ENCODE peak calls at places on chromosomes 3 and 15, in seven cellular contexts. K is GM13976, E is AG09319, S is ovary, O is GM06990, L is heart left ventricle, M is foreskin keratinocyte. T is an unnamed sample.

GRCh38 chr3:134867277-134867676 is 72.2 kb downstream of the EPHB1 start:
- DNase-seq in K (no peak), E (no peak), S (no peak), O (no peak), L (no peak), M (no peak), T (no peak)

GRCh38 chr15:88918738-88919137 is 5.6 kb upstream of the MFGE8 start:
- DNase-seq in K (peak; percentile 25), E (peak; percentile 80), S (no peak), O (no peak), L (peak; percentile 79), M (peak; percentile 99), T (peak; percentile 72)

GRCh38 chr15:41445399-41445798 is 28.5 kb downstream of the RTF1 start:
- DNase-seq in K (no peak), E (no peak), S (no peak), O (no peak), L (no peak), M (no peak), T (no peak)

GRCh38 chr3:50246517-50246954 is 10.5 kb downstream of the GNAI2 start:
- DNase-seq in K (peak; percentile 86), E (no peak), S (no peak), O (no peak), L (peak; percentile 70), M (peak; percentile 98), T (no peak)

GRCh38 chr15:69513450-69513849 is 60.8 kb downstream of the RPLP1 start:
- DNase-seq in K (no peak), E (no peak), S (no peak), O (no peak), L (no peak), M (no peak), T (no peak)

GRCh38 chr15:92650256-92650655 is 5.3 kb downstream of the FAM174B start:
- DNase-seq in K (no peak), E (no peak), S (peak; percentile 55), O (no peak), L (no peak), M (no peak), T (no peak)

GRCh38 chr3:158094235-158094916 is 11.8 kb downstream of the SHOX2 start:
- DNase-seq in K (peak; percentile 80), E (no peak), S (no peak), O (peak; percentile 60), L (no peak), M (no peak), T (no peak)

GRCh38 chr3:2001306-2002108 is 97.2 kb upstream of the CNTN4 start:
- DNase-seq in K (no peak), E (no peak), S (no peak), O (no peak), L (no peak), M (no peak), T (no peak)

GRCh38 chr3:169813757-169814517 is 1.2 kb upstream of the LRRC34 start:
- DNase-seq in K (peak; percentile 76), E (no peak), S (peak; percentile 30), O (peak; percentile 85), L (no peak), M (peak; percentile 45), T (no peak)

GRCh38 chr15:96038650-96039049 is 291.9 kb upstream of the NR2F2 start:
- DNase-seq in K (no peak), E (no peak), S (no peak), O (no peak), L (no peak), M (no peak), T (no peak)

GRCh38 chr3:47000922-47001730 is 21.7 kb downstream of the NBEAL2 start:
- DNase-seq in K (no peak), E (no peak), S (no peak), O (no peak), L (no peak), M (no peak), T (no peak)

GRCh38 chr3:50139308-50139707 is 15.8 kb upstream of the SEMA3F start:
- DNase-seq in K (no peak), E (no peak), S (no peak), O (no peak), L (no peak), M (no peak), T (no peak)

GRCh38 chr3:134768845-134769244 is 26.2 kb upstream of the EPHB1 start:
- DNase-seq in K (no peak), E (no peak), S (no peak), O (no peak), L (no peak), M (no peak), T (no peak)

GRCh38 chr3:52346623-52347530 is 30.8 kb downstream of the DNAH1 start:
- DNase-seq in K (no peak), E (peak; percentile 44), S (no peak), O (no peak), L (peak; percentile 41), M (peak; percentile 57), T (no peak)

GRCh38 chr3:133206921-133207320 is 168.7 kb downstream of the TMEM108 start:
- DNase-seq in K (no peak), E (no peak), S (no peak), O (no peak), L (no peak), M (no peak), T (no peak)

GRCh38 chr15:63905131-63905530 is 71.4 kb upstream of the HERC1 start:
- DNase-seq in K (no peak), E (no peak), S (no peak), O (no peak), L (no peak), M (no peak), T (no peak)

DNA sequence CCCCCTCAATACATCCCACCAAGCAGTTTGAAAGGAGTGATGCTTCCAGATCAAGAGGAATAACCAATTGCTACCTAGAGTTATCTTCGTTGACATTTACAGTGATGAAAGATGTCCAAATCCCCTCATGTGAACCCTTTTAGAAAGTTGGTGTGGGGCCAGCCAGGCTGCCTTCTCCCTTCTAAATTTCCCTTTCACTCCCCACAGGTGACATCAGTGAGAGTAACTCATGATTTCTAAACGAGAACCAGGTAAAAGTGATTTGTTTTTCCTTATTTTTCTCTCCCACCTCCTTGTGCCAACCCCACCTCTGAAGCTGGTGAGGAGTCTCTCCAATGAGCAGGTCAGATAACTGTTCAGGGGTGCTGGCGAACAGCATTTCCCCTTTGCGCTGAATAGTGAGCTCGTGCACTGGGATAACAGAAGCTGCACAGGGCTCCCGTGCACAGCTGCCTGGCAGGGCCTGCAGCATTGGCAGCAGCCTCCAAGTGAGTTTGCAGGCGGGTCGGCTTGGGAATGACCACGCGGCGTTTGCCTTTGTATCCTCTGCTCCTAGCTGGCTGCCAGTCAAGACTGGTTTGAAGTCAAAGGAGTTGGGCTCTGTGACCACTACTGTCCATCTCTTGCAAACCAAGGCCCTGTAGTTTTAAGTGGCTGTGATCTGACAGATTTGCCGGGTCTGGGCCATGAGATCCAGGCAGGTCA is 70.2 kb upstream of the CORO2B start:
- DNase-seq in K (no peak), E (no peak), S (no peak), O (no peak), L (peak; percentile 18), M (no peak), T (no peak)
- TF ChIP-seq CTCF in K (no peak), E (no peak), S (no peak), O (no peak), L (no peak), M (no peak), T (no peak)

GRCh38 chr3:63097396-63097795 is 180.7 kb upstream of the SYNPR start:
- DNase-seq in K (no peak), E (no peak), S (no peak), O (no peak), L (no peak), M (no peak), T (no peak)

GRCh38 chr3:63092545-63092944 is 185.6 kb upstream of the SYNPR start:
- DNase-seq in K (no peak), E (no peak), S (no peak), O (no peak), L (no peak), M (no peak), T (no peak)

DNA sequence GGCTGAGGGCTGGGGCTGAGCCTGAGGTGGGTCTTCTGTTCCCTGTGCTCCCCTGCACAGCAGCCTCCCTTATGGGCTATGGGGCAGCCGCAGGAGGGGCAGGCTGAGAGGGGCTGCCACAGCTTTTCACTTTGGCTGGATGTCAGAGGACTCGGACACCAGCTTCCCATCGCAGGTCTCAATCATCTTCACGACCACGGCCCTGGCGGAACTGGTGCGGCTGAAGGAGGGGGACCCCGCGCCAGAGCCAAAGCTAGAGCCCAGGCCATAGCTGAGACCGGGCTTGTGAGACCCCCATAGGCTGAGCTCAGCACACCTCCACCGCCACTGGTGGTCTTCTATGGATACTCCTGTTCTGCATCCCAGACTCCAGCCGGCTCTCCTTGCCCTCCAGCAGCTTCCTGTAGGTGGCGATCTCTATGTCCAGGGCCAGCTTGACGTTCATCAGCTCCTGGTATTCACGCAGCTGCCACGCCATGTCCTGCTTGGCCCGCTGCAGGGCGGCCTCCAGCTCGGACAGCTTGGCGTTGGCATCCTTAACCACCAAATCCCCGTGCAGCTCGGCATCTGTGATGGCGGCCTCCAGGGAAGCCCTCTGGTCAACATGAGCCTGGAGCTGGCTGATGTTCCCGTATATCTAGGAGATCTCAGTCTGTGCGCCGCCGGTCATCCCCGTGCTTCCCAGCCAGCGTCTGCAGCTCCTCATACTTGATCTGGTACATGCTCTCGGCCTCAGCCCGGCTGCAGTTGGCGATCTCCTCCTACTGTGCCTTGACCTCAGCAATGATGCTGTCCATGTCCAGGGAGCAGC is 181.7 kb upstream of the SYNPR start:
- DNase-seq in K (no peak), E (no peak), S (peak; percentile 6), O (no peak), L (no peak), M (no peak), T (no peak)
- TF ChIP-seq CTCF in K (no peak), E (no peak), S (no peak), O (no peak), L (no peak), M (no peak), T (no peak)

GRCh38 chr15:74036271-74037170 is 42.0 kb downstream of the PML start:
- DNase-seq in K (peak; percentile 49), E (no peak), S (peak; percentile 47), O (no peak), L (peak; percentile 61), M (no peak), T (no peak)
- TF ChIP-seq CTCF in K (peak; percentile 5), E (peak; percentile 70), S (no peak), O (peak; percentile 21), L (peak; percentile 57), M (peak; percentile 55), T (no peak)

GRCh38 chr3:69791111-69791510 is 51.8 kb downstream of the MITF start:
- DNase-seq in K (no peak), E (peak; percentile 57), S (peak; percentile 65), O (no peak), L (peak; percentile 60), M (peak; percentile 20), T (peak; percentile 60)

GRCh38 chr3:69786854-69787253 is 47.6 kb downstream of the MITF start:
- DNase-seq in K (no peak), E (no peak), S (no peak), O (no peak), L (no peak), M (no peak), T (no peak)

GRCh38 chr3:69787436-69788168 is 48.3 kb downstream of the MITF start:
- DNase-seq in K (no peak), E (peak; percentile 20), S (no peak), O (no peak), L (no peak), M (peak; percentile 72), T (no peak)

DNA sequence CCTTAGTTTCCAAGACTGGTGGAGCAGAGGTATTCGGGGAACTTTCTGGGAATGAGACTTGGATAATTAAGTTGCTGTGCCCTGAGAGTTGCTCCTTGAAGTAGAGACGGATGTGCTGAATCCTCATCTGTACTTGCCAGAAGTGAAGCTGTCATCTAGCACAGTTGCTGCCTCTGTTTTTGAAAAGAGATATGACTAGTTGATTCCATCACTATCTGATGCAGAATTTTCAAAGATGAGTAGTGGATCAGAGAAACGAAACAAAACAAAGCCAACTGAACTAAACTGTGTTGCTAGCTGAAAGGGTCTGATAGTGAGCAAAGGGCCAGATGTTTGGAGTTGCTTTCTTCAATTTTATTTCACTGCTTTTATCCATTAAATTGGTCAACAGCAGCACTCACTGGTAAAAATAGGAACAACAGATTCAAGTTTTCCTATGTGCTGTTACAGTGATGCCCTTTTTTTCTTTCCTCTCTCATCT is 52.7 kb downstream of the MITF start:
- DNase-seq in K (no peak), E (peak; percentile 28), S (no peak), O (no peak), L (no peak), M (peak; percentile 28), T (no peak)
- TF ChIP-seq CTCF in K (no peak), E (peak; percentile 67), S (peak; percentile 21), O (peak; percentile 3), L (peak; percentile 54), M (peak; percentile 72), T (no peak)